ENCODE peak calls at places on chromosomes 4 and X, in nine cellular contexts. P, X, W, F, V, L, O, E and G are unnamed samples.

GRCh38 chr4:86919824-86920223 is 15.0 kb upstream of the AFF1 start:
- DNase-seq in P (no peak), X (no peak), W (no peak), F (no peak), V (no peak), L (peak; percentile 54), O (no peak), E (peak; percentile 24), G (no peak)

GRCh38 chr4:112604590-112604989 is 32.1 kb downstream of the ZGRF1 start:
- DNase-seq in P (peak; percentile 38), X (peak; percentile 29), W (no peak), F (no peak), V (peak; percentile 18), L (peak; percentile 84), O (peak; percentile 30), E (peak; percentile 65), G (peak; percentile 53)

GRCh38 chr4:180960758-180961401 is 1282.3 kb upstream of the TENM3 start:
- DNase-seq in P (peak; percentile 48), X (no peak), W (no peak), F (no peak), V (no peak), L (no peak), O (peak; percentile 49), E (no peak), G (no peak)

GRCh38 chr4:55386073-55386472 is 9.7 kb upstream of the TMEM165 start:
- DNase-seq in P (no peak), X (no peak), W (no peak), F (no peak), V (no peak), L (peak; percentile 69), O (no peak), E (peak; percentile 50), G (no peak)

GRCh38 chr4:75940692-75941253 is at the start of gene NAAA:
- DNase-seq in P (peak; percentile 77), X (peak; percentile 38), W (peak; percentile 78), F (peak; percentile 91), V (no peak), L (peak; percentile 68), O (peak; percentile 38), E (peak; percentile 65), G (peak; percentile 36)

GRCh38 chr4:40557741-40558140 is 71.9 kb downstream of the RBM47 start:
- DNase-seq in P (no peak), X (peak; percentile 51), W (no peak), F (no peak), V (no peak), L (no peak), O (no peak), E (no peak), G (no peak)

GRCh38 chrX:119407681-119408080 is 8.5 kb downstream of the SLC25A43 start:
- DNase-seq in P (no peak), X (no peak), W (no peak), F (no peak), V (no peak), L (no peak), O (no peak), E (peak; percentile 30), G (no peak)

GRCh38 chr4:126956192-126956897 is 676.4 kb upstream of the INTU start:
- DNase-seq in P (no peak), X (no peak), W (no peak), F (no peak), V (no peak), L (no peak), O (no peak), E (no peak), G (no peak)

GRCh38 chr4:145446184-145446583 is 35.5 kb upstream of the SMAD1 start:
- DNase-seq in P (no peak), X (no peak), W (no peak), F (no peak), V (no peak), L (no peak), O (no peak), E (no peak), G (no peak)

GRCh38 chr4:54067163-54067562 is 2.8 kb upstream of the CHIC2 start:
- DNase-seq in P (no peak), X (no peak), W (peak; percentile 80), F (no peak), V (no peak), L (peak; percentile 37), O (no peak), E (peak; percentile 71), G (peak; percentile 86)

GRCh38 chr4:48223633-48224295 is 45.9 kb downstream of the TEC start:
- DNase-seq in P (no peak), X (no peak), W (no peak), F (no peak), V (no peak), L (no peak), O (no peak), E (peak; percentile 11), G (no peak)

GRCh38 chrX:136246201-136246600 is 5.0 kb downstream of the MAP7D3 start:
- DNase-seq in P (no peak), X (no peak), W (no peak), F (no peak), V (no peak), L (no peak), O (no peak), E (no peak), G (no peak)

GRCh38 chr4:87679449-87680169 is 29.5 kb downstream of the DMP1 start:
- DNase-seq in P (peak; percentile 75), X (no peak), W (peak; percentile 60), F (no peak), V (peak; percentile 17), L (peak; percentile 88), O (peak; percentile 27), E (peak; percentile 58), G (peak; percentile 25)

GRCh38 chrX:19602866-19603620 is 87.7 kb upstream of the MAP3K15 start:
- DNase-seq in P (no peak), X (no peak), W (no peak), F (no peak), V (no peak), L (peak; percentile 70), O (no peak), E (peak; percentile 82), G (no peak)

GRCh38 chrX:47093248-47093647 is 15.0 kb downstream of the RGN start:
- DNase-seq in P (no peak), X (no peak), W (no peak), F (no peak), V (peak; percentile 1), L (peak; percentile 67), O (peak; percentile 40), E (peak; percentile 55), G (no peak)

GRCh38 chrX:1484638-1485019 is 31.9 kb upstream of the ASMTL start:
- DNase-seq in P (no peak), X (no peak), W (no peak), F (no peak), V (no peak), L (no peak), O (no peak), E (no peak), G (no peak)

GRCh38 chr4:181821039-181822004 is 421.9 kb upstream of the TENM3 start:
- DNase-seq in P (peak; percentile 14), X (no peak), W (no peak), F (no peak), V (no peak), L (peak; percentile 53), O (no peak), E (peak; percentile 77), G (peak; percentile 8)

GRCh38 chrX:102651968-102652744 is 873 bp downstream of the GPRASP1 start:
- DNase-seq in P (no peak), X (no peak), W (peak; percentile 50), F (no peak), V (peak; percentile 33), L (peak; percentile 60), O (no peak), E (peak; percentile 29), G (no peak)

GRCh38 chr4:23477905-23478304 is 411.9 kb downstream of the PPARGC1A start:
- DNase-seq in P (no peak), X (no peak), W (no peak), F (no peak), V (no peak), L (no peak), O (no peak), E (no peak), G (no peak)

GRCh38 chr4:178453057-178453456 is 1010.8 kb upstream of the AGA start:
- DNase-seq in P (no peak), X (no peak), W (no peak), F (no peak), V (no peak), L (no peak), O (no peak), E (no peak), G (no peak)

GRCh38 chr4:8105303-8106100 is 53.1 kb downstream of the ABLIM2 start:
- DNase-seq in P (no peak), X (no peak), W (no peak), F (no peak), V (peak; percentile 63), L (no peak), O (peak; percentile 47), E (no peak), G (no peak)

GRCh38 chrX:129876734-129877395 is 29.1 kb upstream of the UTP14A start:
- DNase-seq in P (no peak), X (no peak), W (no peak), F (no peak), V (no peak), L (peak; percentile 39), O (no peak), E (peak; percentile 29), G (peak; percentile 3)

GRCh38 chr4:5708829-5709680 is 696 bp upstream of the EVC2 start:
- DNase-seq in P (peak; percentile 12), X (no peak), W (no peak), F (peak; percentile 79), V (no peak), L (no peak), O (no peak), E (no peak), G (no peak)